ENCODE peak calls at places on chromosomes 12 and 14, in four cellular contexts. One of them, this sample, is unnamed.
A peak's percentile ranks its signal among the peaks of the same experiment; 100 is the strongest.

GRCh38 chr14:104030958-104031357 is 54.5 kb upstream of the ASPG start:
- DNase-seq in GM23248: no peak
- DNase-seq in astrocyte: no peak
- DNase-seq in neuronal stem cell: no peak
- DNase-seq in this sample: no peak

GRCh38 chr12:67045650-67046049 is 223.5 kb upstream of the CAND1 start:
- DNase-seq in GM23248: no peak
- DNase-seq in astrocyte: no peak
- DNase-seq in neuronal stem cell: no peak
- DNase-seq in this sample: no peak

GRCh38 chr14:96245710-96246534 is 10.1 kb upstream of the BDKRB1 start:
- DNase-seq in GM23248: peak; percentile 88
- DNase-seq in astrocyte: peak; percentile 84
- DNase-seq in neuronal stem cell: no peak
- DNase-seq in this sample: no peak

GRCh38 chr12:32755051-32755653 is 545 bp downstream of the YARS2 start:
- DNase-seq in GM23248: peak; percentile 89
- DNase-seq in astrocyte: peak; percentile 78
- DNase-seq in neuronal stem cell: peak; percentile 56
- DNase-seq in this sample: peak; percentile 90

GRCh38 chr12:114682920-114683708 is 861 bp downstream of the TBX3 start:
- DNase-seq in GM23248: peak; percentile 72
- DNase-seq in astrocyte: no peak
- DNase-seq in neuronal stem cell: no peak
- DNase-seq in this sample: peak; percentile 64

GRCh38 chr12:80565276-80565675 is 121.2 kb downstream of the PTPRQ start:
- DNase-seq in GM23248: no peak
- DNase-seq in astrocyte: peak; percentile 44
- DNase-seq in neuronal stem cell: no peak
- DNase-seq in this sample: no peak

GRCh38 chr14:51370758-51371386 is 130.8 kb downstream of the TMX1 start:
- DNase-seq in GM23248: peak; percentile 78
- DNase-seq in astrocyte: no peak
- DNase-seq in neuronal stem cell: no peak
- DNase-seq in this sample: no peak

GRCh38 chr14:99508896-99509629 is 27.9 kb downstream of the CCNK start:
- DNase-seq in GM23248: no peak
- DNase-seq in astrocyte: no peak
- DNase-seq in neuronal stem cell: no peak
- DNase-seq in this sample: peak; percentile 45

GRCh38 chr14:104542871-104543830 is 36.4 kb upstream of the C14orf180 start:
- DNase-seq in GM23248: no peak
- DNase-seq in astrocyte: no peak
- DNase-seq in neuronal stem cell: no peak
- DNase-seq in this sample: peak; percentile 44

GRCh38 chr14:68283378-68284123 is 464.0 kb downstream of the RAD51B start:
- DNase-seq in GM23248: no peak
- DNase-seq in astrocyte: no peak
- DNase-seq in neuronal stem cell: no peak
- DNase-seq in this sample: peak; percentile 80

GRCh38 chr12:16573652-16574077 is 32.3 kb downstream of the LMO3 start:
- DNase-seq in GM23248: no peak
- DNase-seq in astrocyte: no peak
- DNase-seq in neuronal stem cell: peak; percentile 38
- DNase-seq in this sample: no peak

GRCh38 chr12:48965447-48965846 is 6.1 kb downstream of the WNT10B start:
- DNase-seq in GM23248: peak; percentile 49
- DNase-seq in astrocyte: no peak
- DNase-seq in neuronal stem cell: no peak
- DNase-seq in this sample: no peak
- H3K9ac ChIP-seq in GM23248: no peak overlapping the region
- H3K9ac ChIP-seq in astrocyte: no peak overlapping the region
- H3K9ac ChIP-seq in neuronal stem cell: no peak overlapping the region
- H3K9ac ChIP-seq in this sample: no peak overlapping the region

GRCh38 chr14:54676822-54677708 is 110.1 kb downstream of the SAMD4A start:
- DNase-seq in GM23248: peak; percentile 97
- DNase-seq in astrocyte: peak; percentile 99
- DNase-seq in neuronal stem cell: peak; percentile 71
- DNase-seq in this sample: no peak

GRCh38 chr14:54674342-54674741 is 107.4 kb downstream of the SAMD4A start:
- DNase-seq in GM23248: no peak
- DNase-seq in astrocyte: no peak
- DNase-seq in neuronal stem cell: no peak
- DNase-seq in this sample: no peak

GRCh38 chr14:54673193-54674121 is 106.5 kb downstream of the SAMD4A start:
- DNase-seq in GM23248: no peak
- DNase-seq in astrocyte: no peak
- DNase-seq in neuronal stem cell: no peak
- DNase-seq in this sample: no peak

GRCh38 chr14:54672688-54673087 is 105.8 kb downstream of the SAMD4A start:
- DNase-seq in GM23248: peak; percentile 44
- DNase-seq in astrocyte: no peak
- DNase-seq in neuronal stem cell: no peak
- DNase-seq in this sample: no peak

DNA sequence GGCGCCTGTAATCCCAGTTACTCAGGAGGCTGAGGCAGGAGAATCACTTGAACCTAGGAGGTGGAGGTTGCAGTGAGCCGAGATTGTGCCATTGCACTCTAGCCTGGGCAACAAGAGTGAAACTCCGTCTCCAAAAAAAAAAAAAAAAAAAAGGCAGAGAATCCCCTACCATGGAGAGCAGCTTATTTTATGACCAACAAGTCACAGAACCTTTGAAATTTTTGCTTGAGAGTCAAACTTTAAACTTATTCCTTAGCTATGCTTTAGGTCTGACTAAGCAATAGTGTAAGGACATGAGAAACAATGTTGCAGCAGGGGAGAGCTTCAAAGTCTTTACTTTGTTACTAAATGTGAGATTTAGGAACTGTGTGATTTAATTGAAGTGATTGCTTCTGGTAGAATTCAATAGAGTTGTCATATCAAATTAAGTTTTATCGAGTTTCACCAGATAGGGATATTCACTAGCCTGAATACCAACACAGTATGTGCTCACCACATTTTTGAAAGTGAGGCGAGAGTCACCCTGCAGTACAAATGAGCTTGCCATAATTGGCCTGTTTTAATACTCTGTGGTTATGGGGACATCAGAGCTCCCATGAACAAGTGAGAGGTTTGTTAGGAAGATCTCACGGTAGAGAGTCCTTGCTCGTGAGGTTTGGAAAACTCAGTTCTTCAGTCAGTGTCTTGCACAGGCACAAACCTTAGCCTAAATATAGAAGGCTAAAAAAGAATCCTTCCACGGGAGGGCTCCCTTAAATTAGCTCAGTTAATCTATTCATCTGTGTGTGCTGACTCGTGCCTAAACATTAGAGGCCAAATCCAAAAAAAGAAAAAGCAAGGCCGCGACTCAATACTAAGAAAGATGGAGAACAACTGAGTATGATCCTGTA is 108.6 kb downstream of the SAMD4A start:
- DNase-seq in GM23248: peak; percentile 37
- DNase-seq in astrocyte: no peak
- DNase-seq in neuronal stem cell: no peak
- DNase-seq in this sample: no peak
- H3K4me1 ChIP-seq in GM23248: peaks cover 50% of the 10 kb centered on the region
- H3K4me1 ChIP-seq in astrocyte: peaks cover 41% of the 10 kb centered on the region
- H3K4me1 ChIP-seq in neuronal stem cell: peaks cover 20% of the 10 kb centered on the region
- H3K4me1 ChIP-seq in this sample: no peaks in the 10 kb centered on the region

DNA sequence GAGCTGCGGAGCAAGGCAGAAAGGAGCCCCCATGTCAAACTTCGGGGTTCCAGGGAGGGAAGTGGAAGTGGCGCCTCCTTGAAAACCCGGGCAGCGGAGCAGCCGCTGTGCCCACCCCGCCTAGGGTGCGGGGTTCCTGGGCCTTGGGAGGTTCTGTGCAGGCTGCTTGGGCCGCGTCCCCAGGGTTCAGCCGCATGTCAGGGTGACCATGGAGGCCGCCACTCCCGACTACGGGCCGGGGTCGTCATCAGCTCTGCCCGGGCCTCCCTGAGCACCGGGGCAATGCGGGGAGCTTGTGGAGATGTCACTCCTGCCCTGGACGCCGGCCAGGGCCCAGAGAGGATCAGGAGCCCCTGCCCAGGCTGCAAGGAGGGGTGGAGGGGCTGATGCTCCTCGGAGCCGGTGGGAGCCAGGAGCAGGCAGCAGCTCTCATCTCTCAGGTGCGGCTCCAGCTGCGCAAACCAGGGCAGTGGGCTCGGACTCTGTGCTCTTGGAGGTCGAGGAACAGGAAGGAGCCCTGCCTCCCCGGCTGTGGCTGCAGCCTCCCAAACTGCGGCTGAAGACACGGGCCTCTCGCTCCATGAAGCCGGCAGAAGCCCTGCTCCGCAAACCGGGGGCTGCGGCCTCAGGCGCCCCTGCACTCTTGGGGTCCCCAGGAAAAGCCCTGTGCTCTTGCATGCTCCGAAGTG is 1286.5 kb downstream of the TMEM121 start:
- DNase-seq in GM23248: no peak
- DNase-seq in astrocyte: no peak
- DNase-seq in neuronal stem cell: no peak
- DNase-seq in this sample: no peak
- H3K9me3 ChIP-seq in GM23248: no peaks in the 10 kb centered on the region
- H3K9me3 ChIP-seq in astrocyte: peaks cover 3% of the 10 kb centered on the region
- H3K9me3 ChIP-seq in neuronal stem cell: peaks cover 21% of the 10 kb centered on the region
- H3K9me3 ChIP-seq in this sample: no peaks in the 10 kb centered on the region

GRCh38 chr12:57240069-57240921 is 10.7 kb downstream of the STAC3 start:
- DNase-seq in GM23248: peak; percentile 89
- DNase-seq in astrocyte: no peak
- DNase-seq in neuronal stem cell: no peak
- DNase-seq in this sample: peak; percentile 87
- H3K9ac ChIP-seq in GM23248: peak overlapping the region; percentile 90
- H3K9ac ChIP-seq in astrocyte: peak overlapping the region; percentile 70
- H3K9ac ChIP-seq in neuronal stem cell: peak overlapping the region; percentile 15
- H3K9ac ChIP-seq in this sample: no peak overlapping the region

GRCh38 chr14:95141684-95142083 is 15.6 kb downstream of the DICER1 start:
- DNase-seq in GM23248: no peak
- DNase-seq in astrocyte: no peak
- DNase-seq in neuronal stem cell: no peak
- DNase-seq in this sample: no peak
- H3K4me1 ChIP-seq in GM23248: peaks cover 24% of the 10 kb centered on the region
- H3K4me1 ChIP-seq in astrocyte: no peaks in the 10 kb centered on the region
- H3K4me1 ChIP-seq in neuronal stem cell: peaks cover 4% of the 10 kb centered on the region
- H3K4me1 ChIP-seq in this sample: peaks cover 19% of the 10 kb centered on the region

GRCh38 chr14:43168374-43168925 is 1338.6 kb downstream of the FSCB start:
- DNase-seq in GM23248: no peak
- DNase-seq in astrocyte: no peak
- DNase-seq in neuronal stem cell: no peak
- DNase-seq in this sample: no peak

GRCh38 chr14:43166163-43166562 is 1340.9 kb downstream of the FSCB start:
- DNase-seq in GM23248: no peak
- DNase-seq in astrocyte: no peak
- DNase-seq in neuronal stem cell: no peak
- DNase-seq in this sample: no peak

GRCh38 chr14:43165651-43166050 is 1341.4 kb downstream of the FSCB start:
- DNase-seq in GM23248: no peak
- DNase-seq in astrocyte: no peak
- DNase-seq in neuronal stem cell: no peak
- DNase-seq in this sample: no peak

GRCh38 chr14:43172899-43173548 is 1334.1 kb downstream of the FSCB start:
- DNase-seq in GM23248: no peak
- DNase-seq in astrocyte: no peak
- DNase-seq in neuronal stem cell: no peak
- DNase-seq in this sample: no peak

GRCh38 chr14:43169722-43170121 is 1337.4 kb downstream of the FSCB start:
- DNase-seq in GM23248: no peak
- DNase-seq in astrocyte: no peak
- DNase-seq in neuronal stem cell: no peak
- DNase-seq in this sample: no peak
- H3K9me3 ChIP-seq in GM23248: no peaks in the 10 kb centered on the region
- H3K9me3 ChIP-seq in astrocyte: no peaks in the 10 kb centered on the region
- H3K9me3 ChIP-seq in neuronal stem cell: no peaks in the 10 kb centered on the region
- H3K9me3 ChIP-seq in this sample: no peaks in the 10 kb centered on the region

GRCh38 chr12:8712572-8712971 is 14.8 kb downstream of the RIMKLB start:
- DNase-seq in GM23248: no peak
- DNase-seq in astrocyte: no peak
- DNase-seq in neuronal stem cell: no peak
- DNase-seq in this sample: no peak

DNA sequence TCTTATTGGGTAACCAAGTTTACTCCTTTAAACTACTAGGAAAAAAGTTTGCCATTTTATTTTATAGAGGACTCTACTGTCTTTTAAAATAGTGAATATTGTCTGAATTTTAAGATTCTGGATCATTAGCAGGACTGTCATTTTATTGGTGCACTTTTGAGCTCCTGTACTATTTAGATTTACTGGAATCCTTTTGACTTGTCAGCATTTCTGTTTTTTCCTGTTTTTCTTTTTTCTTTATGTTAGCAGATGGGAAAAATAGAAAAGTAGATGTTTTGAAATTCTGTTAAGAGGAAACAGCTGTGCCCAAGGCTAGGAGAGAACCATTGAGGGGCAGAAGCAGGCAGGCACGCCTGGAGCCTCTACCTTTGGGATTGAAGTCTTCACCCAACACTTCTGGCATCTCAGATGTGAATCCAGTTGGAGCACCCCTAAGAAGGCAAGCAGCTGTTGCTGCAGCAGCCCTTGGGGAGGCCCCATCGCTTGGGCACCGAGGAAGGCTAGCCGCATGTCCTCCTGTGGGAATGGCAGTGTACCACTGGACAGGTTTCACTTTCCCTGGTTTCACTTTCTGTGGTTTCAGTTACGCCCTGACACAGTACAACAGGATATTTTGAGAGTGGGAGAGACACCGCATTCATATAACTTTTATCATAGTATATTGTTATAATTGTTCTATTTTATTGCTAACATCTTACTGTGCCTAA is 11.5 kb downstream of the RIMKLB start:
- DNase-seq in GM23248: peak; percentile 42
- DNase-seq in astrocyte: no peak
- DNase-seq in neuronal stem cell: no peak
- DNase-seq in this sample: no peak
- H3K9ac ChIP-seq in GM23248: peak overlapping the region; percentile 39
- H3K9ac ChIP-seq in astrocyte: no peak overlapping the region
- H3K9ac ChIP-seq in neuronal stem cell: no peak overlapping the region
- H3K9ac ChIP-seq in this sample: no peak overlapping the region